ENCODE peak calls at places on chromosomes 13 and 19, in six cellular contexts. O is activated naive CD4-positive, alpha-beta T cell; C is T-cell; B is right atrium auricular region; N is amniotic stem cell; J is brain microvascular endothelial cell. Y is an unnamed sample.

GRCh38 chr13:74136089-74136658 is 2.0 kb upstream of the KLF12 start:
- DNase-seq in B (peak; percentile 60), N (peak; percentile 16), J (peak; percentile 53), O (no peak), C (peak; percentile 55), Y (peak; percentile 38)

GRCh38 chr19:1847684-1848398 is 442 bp downstream of the REXO1 start:
- DNase-seq in B (no peak), N (no peak), O (no peak), C (no peak), J (peak; percentile 56), Y (peak; percentile 77)

GRCh38 chr13:34345601-34345939 is 527.6 kb downstream of the RFC3 start:
- DNase-seq in C (no peak), O (no peak), J (no peak), B (no peak), N (no peak), Y (no peak)

GRCh38 chr19:447816-448546 is 12.9 kb downstream of the SHC2 start:
- DNase-seq in N (no peak), B (no peak), J (no peak), C (no peak), O (no peak), Y (peak; percentile 73)

GRCh38 chr19:9054768-9055167 is 32.1 kb upstream of the OR1M1 start:
- DNase-seq in B (no peak), C (no peak), O (no peak), J (no peak), N (no peak), Y (no peak)

GRCh38 chr13:21050288-21051197 is 10.8 kb downstream of the LATS2 start:
- DNase-seq in N (no peak), J (peak; percentile 41), O (no peak), B (no peak), C (no peak), Y (peak; percentile 63)

GRCh38 chr19:13018037-13018914 is 23.0 kb downstream of the NFIX start:
- DNase-seq in O (no peak), N (no peak), C (no peak), J (no peak), B (no peak), Y (peak; percentile 70)

GRCh38 chr13:51153527-51153926 is 42.5 kb upstream of the C13orf42 start:
- DNase-seq in C (no peak), B (no peak), J (no peak), N (no peak), O (no peak), Y (no peak)

GRCh38 chr13:99969934-99970760 is 1.4 kb downstream of the ZIC5 start:
- DNase-seq in C (no peak), B (peak; percentile 23), J (no peak), O (no peak), N (no peak), Y (no peak)

GRCh38 chr13:51246411-51247298 is 24.5 kb downstream of the FAM124A start:
- DNase-seq in C (no peak), O (no peak), B (no peak), J (no peak), N (no peak), Y (no peak)

GRCh38 chr19:2569596-2570465 is 93.9 kb downstream of the GADD45B start:
- DNase-seq in N (no peak), B (no peak), C (no peak), J (no peak), O (no peak), Y (no peak)

GRCh38 chr19:13001502-13002388 is 6.5 kb downstream of the NFIX start:
- DNase-seq in J (no peak), B (peak; percentile 79), C (no peak), O (no peak), N (no peak), Y (no peak)

GRCh38 chr19:45076851-45077730 is 813 bp upstream of the ZNF296 start:
- DNase-seq in C (no peak), B (no peak), O (no peak), J (no peak), N (no peak), Y (no peak)

GRCh38 chr19:39170398-39171231 is 26.1 kb upstream of the NCCRP1 start:
- DNase-seq in J (no peak), N (no peak), C (no peak), O (no peak), B (no peak), Y (no peak)

GRCh38 chr19:42051166-42052115 is 18.6 kb downstream of the GRIK5 start:
- DNase-seq in B (no peak), N (no peak), J (no peak), C (no peak), O (no peak), Y (no peak)

GRCh38 chr19:9406798-9407352 is 28.5 kb downstream of the ZNF266 start:
- DNase-seq in C (peak; percentile 37), N (peak; percentile 85), B (peak; percentile 62), J (peak; percentile 91), O (no peak), Y (peak; percentile 88)

GRCh38 chr19:52648336-52648990 is 10.3 kb upstream of the ZNF83 start:
- DNase-seq in J (peak; percentile 19), N (peak; percentile 13), O (no peak), B (no peak), C (no peak), Y (peak; percentile 46)

GRCh38 chr13:42990147-42990990 is 1.7 kb downstream of the EPSTI1 start:
- DNase-seq in J (peak; percentile 50), C (no peak), N (no peak), O (no peak), B (no peak), Y (peak; percentile 72)

GRCh38 chr19:12884926-12885748 is 1.9 kb downstream of the KLF1 start:
- DNase-seq in N (no peak), O (peak; percentile 58), B (no peak), J (peak; percentile 18), C (peak; percentile 88), Y (peak; percentile 45)

Y was measured in fibroblast of villous mesenchyme.